ENCODE peak calls at places on chromosomes 4 and X, in nine cellular contexts. W, I, T, C, P, G, E, J and R are unnamed samples.

GRCh38 chr4:173490817-173491518 is 39.1 kb downstream of the HAND2 start:
- DNase-seq in W (no peak), I (no peak), T (no peak), C (no peak), P (no peak), G (peak), E (no peak), J (peak), R (peak)

GRCh38 chr4:47372561-47372960 is 90.9 kb downstream of the COMMD8 start:
- DNase-seq in W (no peak), I (no peak), T (no peak), C (no peak), P (no peak), G (no peak), E (no peak), J (no peak), R (peak)

GRCh38 chr4:183287309-183287659 is 32.8 kb downstream of the CLDN22 start:
- DNase-seq in W (no peak), I (no peak), T (no peak), C (no peak), P (no peak), G (no peak), E (no peak), J (no peak), R (no peak)

GRCh38 chr4:185467991-185468390 is 3.5 kb downstream of the CCDC110 start:
- DNase-seq in W (no peak), I (no peak), T (no peak), C (no peak), P (no peak), G (no peak), E (no peak), J (no peak), R (no peak)

GRCh38 chr4:1604706-1605205 is 79.4 kb downstream of the FAM53A start:
- DNase-seq in W (peak), I (no peak), T (no peak), C (no peak), P (peak), G (no peak), E (peak), J (no peak), R (no peak)

GRCh38 chr4:34516524-34516923 is 1727.8 kb downstream of the ARAP2 start:
- DNase-seq in W (no peak), I (peak), T (no peak), C (no peak), P (no peak), G (no peak), E (no peak), J (no peak), R (no peak)

GRCh38 chr4:182823576-182823975 is 93.6 kb downstream of the DCTD start:
- DNase-seq in W (no peak), I (no peak), T (no peak), C (no peak), P (no peak), G (no peak), E (no peak), J (no peak), R (no peak)

GRCh38 chr4:118967393-118967792 is 78.7 kb downstream of the SYNPO2 start:
- DNase-seq in W (no peak), I (no peak), T (no peak), C (no peak), P (no peak), G (peak), E (no peak), J (peak), R (peak)

GRCh38 chr4:23290656-23291055 is 597.9 kb downstream of the GBA3 start:
- DNase-seq in W (no peak), I (no peak), T (no peak), C (no peak), P (no peak), G (peak), E (no peak), J (no peak), R (no peak)

GRCh38 chr4:159410076-159410777 is 307.3 kb downstream of the RAPGEF2 start:
- DNase-seq in W (no peak), I (no peak), T (no peak), C (no peak), P (no peak), G (peak), E (no peak), J (peak), R (peak)

GRCh38 chrX:21725916-21726315 is 32.0 kb downstream of the SMPX start:
- DNase-seq in W (no peak), I (no peak), T (no peak), C (no peak), P (no peak), G (no peak), E (no peak), J (no peak), R (no peak)

GRCh38 chrX:155115174-155115830 is 44.0 kb downstream of the BRCC3 start:
- DNase-seq in W (no peak), I (no peak), T (no peak), C (no peak), P (no peak), G (no peak), E (no peak), J (no peak), R (no peak)

GRCh38 chr4:76803522-76803921 is 94.4 kb downstream of the SOWAHB start:
- DNase-seq in W (peak), I (peak), T (no peak), C (no peak), P (no peak), G (peak), E (no peak), J (peak), R (peak)

GRCh38 chr4:111959202-111959601 is 186.1 kb upstream of the FAM241A start:
- DNase-seq in W (no peak), I (no peak), T (no peak), C (no peak), P (no peak), G (peak), E (no peak), J (peak), R (peak)

GRCh38 chrX:134520860-134521390 is 61.0 kb downstream of the HPRT1 start:
- DNase-seq in W (peak), I (no peak), T (peak), C (peak), P (no peak), G (peak), E (no peak), J (peak), R (peak)